ENCODE peak calls at places on chromosomes 16 and 17, in eight cellular contexts. One of them, this sample, is unnamed.

GRCh38 chr17:17008998-17009397 is 33.3 kb upstream of the MPRIP start:
- DNase-seq in GM12864: no peak
- DNase-seq in heart left ventricle: peak; percentile 47
- DNase-seq in kidney epithelial cell: no peak
- DNase-seq in PC-9: no peak
- DNase-seq in lower leg skin: no peak
- DNase-seq in foreskin fibroblast: no peak
- DNase-seq in adrenal gland: no peak
- DNase-seq in this sample: no peak

GRCh38 chr16:879461-879861 is 78.9 kb upstream of the GNG13 start:
- DNase-seq in GM12864: no peak
- DNase-seq in heart left ventricle: peak; percentile 50
- DNase-seq in kidney epithelial cell: no peak
- DNase-seq in PC-9: no peak
- DNase-seq in lower leg skin: no peak
- DNase-seq in foreskin fibroblast: no peak
- DNase-seq in adrenal gland: no peak
- DNase-seq in this sample: no peak

GRCh38 chr16:19432429-19432828 is 14.7 kb downstream of the TMC5 start:
- DNase-seq in GM12864: no peak
- DNase-seq in heart left ventricle: no peak
- DNase-seq in kidney epithelial cell: peak; percentile 42
- DNase-seq in PC-9: peak; percentile 98
- DNase-seq in lower leg skin: no peak
- DNase-seq in foreskin fibroblast: no peak
- DNase-seq in adrenal gland: no peak
- DNase-seq in this sample: no peak

GRCh38 chr16:55530316-55530856 is 21.5 kb downstream of the LPCAT2 start:
- DNase-seq in GM12864: no peak
- DNase-seq in heart left ventricle: no peak
- DNase-seq in kidney epithelial cell: no peak
- DNase-seq in PC-9: peak; percentile 52
- DNase-seq in lower leg skin: no peak
- DNase-seq in foreskin fibroblast: no peak
- DNase-seq in adrenal gland: no peak
- DNase-seq in this sample: no peak

GRCh38 chr17:76789235-76789788 is 51.4 kb downstream of the MFSD11 start:
- DNase-seq in GM12864: no peak
- DNase-seq in heart left ventricle: no peak
- DNase-seq in kidney epithelial cell: no peak
- DNase-seq in PC-9: no peak
- DNase-seq in lower leg skin: no peak
- DNase-seq in foreskin fibroblast: no peak
- DNase-seq in adrenal gland: no peak
- DNase-seq in this sample: no peak

GRCh38 chr16:87832137-87832527 is 37.2 kb downstream of the SLC7A5 start:
- DNase-seq in GM12864: no peak
- DNase-seq in heart left ventricle: no peak
- DNase-seq in kidney epithelial cell: no peak
- DNase-seq in PC-9: no peak
- DNase-seq in lower leg skin: no peak
- DNase-seq in foreskin fibroblast: no peak
- DNase-seq in adrenal gland: no peak
- DNase-seq in this sample: no peak

GRCh38 chr16:85178006-85178591 is 65.8 kb upstream of the CIBAR2 start:
- DNase-seq in GM12864: no peak
- DNase-seq in heart left ventricle: no peak
- DNase-seq in kidney epithelial cell: no peak
- DNase-seq in PC-9: peak; percentile 3
- DNase-seq in lower leg skin: no peak
- DNase-seq in foreskin fibroblast: no peak
- DNase-seq in adrenal gland: no peak
- DNase-seq in this sample: no peak

GRCh38 chr16:86196687-86197391 is 297.9 kb downstream of the IRF8 start:
- DNase-seq in GM12864: no peak
- DNase-seq in heart left ventricle: no peak
- DNase-seq in kidney epithelial cell: no peak
- DNase-seq in PC-9: no peak
- DNase-seq in lower leg skin: no peak
- DNase-seq in foreskin fibroblast: no peak
- DNase-seq in adrenal gland: no peak
- DNase-seq in this sample: no peak

GRCh38 chr16:733382-734207 is 6.7 kb downstream of the HAGHL start:
- DNase-seq in GM12864: no peak
- DNase-seq in heart left ventricle: no peak
- DNase-seq in kidney epithelial cell: no peak
- DNase-seq in PC-9: peak; percentile 22
- DNase-seq in lower leg skin: no peak
- DNase-seq in foreskin fibroblast: no peak
- DNase-seq in adrenal gland: peak; percentile 18
- DNase-seq in this sample: no peak

GRCh38 chr16:31350275-31351005 is 4.5 kb upstream of the ITGAX start:
- DNase-seq in GM12864: no peak
- DNase-seq in heart left ventricle: no peak
- DNase-seq in kidney epithelial cell: no peak
- DNase-seq in PC-9: no peak
- DNase-seq in lower leg skin: no peak
- DNase-seq in foreskin fibroblast: no peak
- DNase-seq in adrenal gland: no peak
- DNase-seq in this sample: no peak

GRCh38 chr17:50396261-50397110 is 837 bp downstream of the LRRC59 start:
- DNase-seq in GM12864: no peak
- DNase-seq in heart left ventricle: no peak
- DNase-seq in kidney epithelial cell: no peak
- DNase-seq in PC-9: peak; percentile 65
- DNase-seq in lower leg skin: peak; percentile 88
- DNase-seq in foreskin fibroblast: peak; percentile 42
- DNase-seq in adrenal gland: peak; percentile 92
- DNase-seq in this sample: peak; percentile 83

GRCh38 chr16:30896890-30897730 is 696 bp downstream of the CTF1 start:
- DNase-seq in GM12864: no peak
- DNase-seq in heart left ventricle: peak; percentile 96
- DNase-seq in kidney epithelial cell: peak; percentile 59
- DNase-seq in PC-9: peak; percentile 87
- DNase-seq in lower leg skin: peak; percentile 97
- DNase-seq in foreskin fibroblast: peak; percentile 91
- DNase-seq in adrenal gland: peak; percentile 94
- DNase-seq in this sample: peak; percentile 86

GRCh38 chr17:46818319-46818928 is at the start of gene WNT3:
- DNase-seq in GM12864: no peak
- DNase-seq in heart left ventricle: peak; percentile 72
- DNase-seq in kidney epithelial cell: no peak
- DNase-seq in PC-9: no peak
- DNase-seq in lower leg skin: no peak
- DNase-seq in foreskin fibroblast: no peak
- DNase-seq in adrenal gland: no peak
- DNase-seq in this sample: no peak

GRCh38 chr16:4945560-4946502 is 8.9 kb upstream of the PPL start:
- DNase-seq in GM12864: no peak
- DNase-seq in heart left ventricle: no peak
- DNase-seq in kidney epithelial cell: no peak
- DNase-seq in PC-9: peak; percentile 99
- DNase-seq in lower leg skin: peak; percentile 96
- DNase-seq in foreskin fibroblast: no peak
- DNase-seq in adrenal gland: no peak
- DNase-seq in this sample: peak; percentile 33

GRCh38 chr17:54771409-54771808 is 129.2 kb upstream of the TOM1L1 start:
- DNase-seq in GM12864: no peak
- DNase-seq in heart left ventricle: no peak
- DNase-seq in kidney epithelial cell: peak; percentile 2
- DNase-seq in PC-9: no peak
- DNase-seq in lower leg skin: no peak
- DNase-seq in foreskin fibroblast: no peak
- DNase-seq in adrenal gland: no peak
- DNase-seq in this sample: no peak

GRCh38 chr16:82991941-82992675 is 365.3 kb downstream of the CDH13 start:
- DNase-seq in GM12864: no peak
- DNase-seq in heart left ventricle: no peak
- DNase-seq in kidney epithelial cell: no peak
- DNase-seq in PC-9: no peak
- DNase-seq in lower leg skin: no peak
- DNase-seq in foreskin fibroblast: no peak
- DNase-seq in adrenal gland: no peak
- DNase-seq in this sample: no peak

GRCh38 chr17:7845359-7846062 is 9.4 kb upstream of the TMEM88 start:
- DNase-seq in GM12864: no peak
- DNase-seq in heart left ventricle: no peak
- DNase-seq in kidney epithelial cell: no peak
- DNase-seq in PC-9: no peak
- DNase-seq in lower leg skin: no peak
- DNase-seq in foreskin fibroblast: no peak
- DNase-seq in adrenal gland: no peak
- DNase-seq in this sample: no peak

GRCh38 chr17:57458718-57459285 is 202.5 kb downstream of the MSI2 start:
- DNase-seq in GM12864: no peak
- DNase-seq in heart left ventricle: no peak
- DNase-seq in kidney epithelial cell: no peak
- DNase-seq in PC-9: no peak
- DNase-seq in lower leg skin: no peak
- DNase-seq in foreskin fibroblast: no peak
- DNase-seq in adrenal gland: no peak
- DNase-seq in this sample: no peak

GRCh38 chr17:57459286-57459915 is 203.1 kb downstream of the MSI2 start:
- DNase-seq in GM12864: no peak
- DNase-seq in heart left ventricle: no peak
- DNase-seq in kidney epithelial cell: no peak
- DNase-seq in PC-9: peak; percentile 77
- DNase-seq in lower leg skin: no peak
- DNase-seq in foreskin fibroblast: no peak
- DNase-seq in adrenal gland: no peak
- DNase-seq in this sample: peak; percentile 73

GRCh38 chr17:57463103-57463885 is 207.0 kb downstream of the MSI2 start:
- DNase-seq in GM12864: peak; percentile 93
- DNase-seq in heart left ventricle: no peak
- DNase-seq in kidney epithelial cell: peak; percentile 74
- DNase-seq in PC-9: peak; percentile 40
- DNase-seq in lower leg skin: no peak
- DNase-seq in foreskin fibroblast: no peak
- DNase-seq in adrenal gland: no peak
- DNase-seq in this sample: peak; percentile 74

GRCh38 chr17:57462007-57462579 is 205.8 kb downstream of the MSI2 start:
- DNase-seq in GM12864: no peak
- DNase-seq in heart left ventricle: no peak
- DNase-seq in kidney epithelial cell: no peak
- DNase-seq in PC-9: no peak
- DNase-seq in lower leg skin: no peak
- DNase-seq in foreskin fibroblast: no peak
- DNase-seq in adrenal gland: no peak
- DNase-seq in this sample: no peak

GRCh38 chr17:57461082-57461481 is 204.8 kb downstream of the MSI2 start:
- DNase-seq in GM12864: no peak
- DNase-seq in heart left ventricle: no peak
- DNase-seq in kidney epithelial cell: no peak
- DNase-seq in PC-9: peak; percentile 43
- DNase-seq in lower leg skin: no peak
- DNase-seq in foreskin fibroblast: no peak
- DNase-seq in adrenal gland: peak; percentile 86
- DNase-seq in this sample: peak; percentile 51
- TF ChIP-seq CTCF in GM12864: no peak
- TF ChIP-seq CTCF in heart left ventricle: no peak
- TF ChIP-seq CTCF in kidney epithelial cell: no peak
- TF ChIP-seq CTCF in PC-9: no peak
- TF ChIP-seq CTCF in lower leg skin: no peak
- TF ChIP-seq CTCF in foreskin fibroblast: no peak
- TF ChIP-seq CTCF in adrenal gland: no peak
- TF ChIP-seq CTCF in this sample: no peak

DNA sequence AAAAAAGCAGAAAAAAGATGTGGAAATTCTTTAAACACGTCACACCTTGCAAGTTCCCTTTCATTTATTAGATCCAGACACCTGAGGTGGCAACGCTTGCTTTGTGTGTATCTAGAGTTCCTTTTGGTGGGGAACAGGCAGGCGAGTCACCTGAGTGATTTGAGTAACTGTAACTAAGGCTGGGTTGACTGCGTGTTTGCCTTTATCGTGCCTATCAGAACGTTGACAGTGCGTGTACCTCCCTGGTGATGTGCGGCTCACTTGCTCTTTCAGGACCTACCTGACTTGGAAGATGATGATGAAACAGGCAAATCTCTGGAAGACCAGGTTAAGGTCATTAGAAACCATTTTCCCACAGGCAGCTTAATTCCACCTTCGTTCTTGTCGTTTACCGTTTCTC is 12.5 kb downstream of the TAF1C start:
- DNase-seq in GM12864: no peak
- DNase-seq in heart left ventricle: no peak
- DNase-seq in kidney epithelial cell: no peak
- DNase-seq in PC-9: no peak
- DNase-seq in lower leg skin: no peak
- DNase-seq in foreskin fibroblast: no peak
- DNase-seq in adrenal gland: no peak
- DNase-seq in this sample: no peak
- H3K4me3 ChIP-seq in GM12864: no peak overlapping the region
- H3K4me3 ChIP-seq in heart left ventricle: no peak overlapping the region
- H3K4me3 ChIP-seq in kidney epithelial cell: no peak overlapping the region
- H3K4me3 ChIP-seq in PC-9: no peak overlapping the region
- H3K4me3 ChIP-seq in lower leg skin: no peak overlapping the region
- H3K4me3 ChIP-seq in foreskin fibroblast: no peak overlapping the region
- H3K4me3 ChIP-seq in adrenal gland: no peak overlapping the region
- H3K4me3 ChIP-seq in this sample: no peak overlapping the region

GRCh38 chr16:23298290-23298689 is 3.8 kb upstream of the SCNN1B start:
- DNase-seq in GM12864: no peak
- DNase-seq in heart left ventricle: no peak
- DNase-seq in kidney epithelial cell: no peak
- DNase-seq in PC-9: no peak
- DNase-seq in lower leg skin: no peak
- DNase-seq in foreskin fibroblast: no peak
- DNase-seq in adrenal gland: no peak
- DNase-seq in this sample: no peak

GRCh38 chr16:23294260-23294659 is 7.8 kb upstream of the SCNN1B start:
- DNase-seq in GM12864: no peak
- DNase-seq in heart left ventricle: no peak
- DNase-seq in kidney epithelial cell: no peak
- DNase-seq in PC-9: no peak
- DNase-seq in lower leg skin: no peak
- DNase-seq in foreskin fibroblast: no peak
- DNase-seq in adrenal gland: no peak
- DNase-seq in this sample: no peak

GRCh38 chr16:23301251-23302044 is 654 bp upstream of the SCNN1B start:
- DNase-seq in GM12864: no peak
- DNase-seq in heart left ventricle: no peak
- DNase-seq in kidney epithelial cell: no peak
- DNase-seq in PC-9: no peak
- DNase-seq in lower leg skin: no peak
- DNase-seq in foreskin fibroblast: no peak
- DNase-seq in adrenal gland: no peak
- DNase-seq in this sample: no peak

GRCh38 chr16:23293016-23293415 is 9.1 kb upstream of the SCNN1B start:
- DNase-seq in GM12864: peak; percentile 65
- DNase-seq in heart left ventricle: no peak
- DNase-seq in kidney epithelial cell: no peak
- DNase-seq in PC-9: no peak
- DNase-seq in lower leg skin: no peak
- DNase-seq in foreskin fibroblast: no peak
- DNase-seq in adrenal gland: no peak
- DNase-seq in this sample: no peak

GRCh38 chr16:23296994-23297393 is 5.1 kb upstream of the SCNN1B start:
- DNase-seq in GM12864: no peak
- DNase-seq in heart left ventricle: no peak
- DNase-seq in kidney epithelial cell: no peak
- DNase-seq in PC-9: peak; percentile 86
- DNase-seq in lower leg skin: no peak
- DNase-seq in foreskin fibroblast: no peak
- DNase-seq in adrenal gland: no peak
- DNase-seq in this sample: no peak
- TF ChIP-seq CTCF in GM12864: peak; percentile 55
- TF ChIP-seq CTCF in heart left ventricle: no peak
- TF ChIP-seq CTCF in kidney epithelial cell: peak; percentile 19
- TF ChIP-seq CTCF in PC-9: peak; percentile 55
- TF ChIP-seq CTCF in lower leg skin: no peak
- TF ChIP-seq CTCF in foreskin fibroblast: no peak
- TF ChIP-seq CTCF in adrenal gland: no peak
- TF ChIP-seq CTCF in this sample: no peak

GRCh38 chr17:82237746-82238561 is 9.1 kb downstream of the SLC16A3 start:
- DNase-seq in GM12864: no peak
- DNase-seq in heart left ventricle: peak; percentile 62
- DNase-seq in kidney epithelial cell: no peak
- DNase-seq in PC-9: no peak
- DNase-seq in lower leg skin: peak; percentile 85
- DNase-seq in foreskin fibroblast: no peak
- DNase-seq in adrenal gland: peak; percentile 15
- DNase-seq in this sample: no peak
- H3K4me3 ChIP-seq in GM12864: no peak overlapping the region
- H3K4me3 ChIP-seq in heart left ventricle: peak overlapping the region; percentile 20
- H3K4me3 ChIP-seq in kidney epithelial cell: no peak overlapping the region
- H3K4me3 ChIP-seq in PC-9: no peak overlapping the region
- H3K4me3 ChIP-seq in lower leg skin: no peak overlapping the region
- H3K4me3 ChIP-seq in foreskin fibroblast: no peak overlapping the region
- H3K4me3 ChIP-seq in adrenal gland: no peak overlapping the region
- H3K4me3 ChIP-seq in this sample: no peak overlapping the region

This sample was measured in fibroblast of mammary gland.